ENCODE peak calls at places on chromosomes 16 and 17, in six cellular contexts. One of them, this sample, is unnamed.

GRCh38 chr17:78891406-78892061 is 11.5 kb downstream of the CEP295NL start:
- DNase-seq in nucleus accumbens: no peak
- DNase-seq in fibroblast of the aortic adventitia: no peak
- DNase-seq in effector CD4-positive, alpha-beta T cell: no peak
- DNase-seq in NCI-H146: no peak
- DNase-seq in iPS DF 19.7: no peak
- DNase-seq in this sample: no peak

GRCh38 chr16:1884155-1884760 is 12.3 kb upstream of the MEIOB start:
- DNase-seq in fibroblast of the aortic adventitia: no peak
- DNase-seq in NCI-H146: peak; percentile 58
- DNase-seq in nucleus accumbens: no peak
- DNase-seq in effector CD4-positive, alpha-beta T cell: no peak
- DNase-seq in iPS DF 19.7: no peak
- DNase-seq in this sample: no peak

GRCh38 chr16:29028457-29029167 is 43.8 kb downstream of the LAT start:
- DNase-seq in nucleus accumbens: no peak
- DNase-seq in iPS DF 19.7: no peak
- DNase-seq in fibroblast of the aortic adventitia: no peak
- DNase-seq in effector CD4-positive, alpha-beta T cell: no peak
- DNase-seq in NCI-H146: no peak
- DNase-seq in this sample: no peak

GRCh38 chr16:74169687-74170522 is 126.7 kb upstream of the PSMD7 start:
- DNase-seq in NCI-H146: no peak
- DNase-seq in iPS DF 19.7: no peak
- DNase-seq in fibroblast of the aortic adventitia: no peak
- DNase-seq in effector CD4-positive, alpha-beta T cell: no peak
- DNase-seq in nucleus accumbens: no peak
- DNase-seq in this sample: no peak

GRCh38 chr16:84806256-84806889 is 13.4 kb upstream of the CRISPLD2 start:
- DNase-seq in fibroblast of the aortic adventitia: peak; percentile 82
- DNase-seq in effector CD4-positive, alpha-beta T cell: no peak
- DNase-seq in NCI-H146: no peak
- DNase-seq in iPS DF 19.7: no peak
- DNase-seq in nucleus accumbens: no peak
- DNase-seq in this sample: peak; percentile 92

GRCh38 chr16:64251742-64252141 is 870.1 kb downstream of the CDH11 start:
- DNase-seq in effector CD4-positive, alpha-beta T cell: no peak
- DNase-seq in fibroblast of the aortic adventitia: no peak
- DNase-seq in nucleus accumbens: no peak
- DNase-seq in NCI-H146: no peak
- DNase-seq in iPS DF 19.7: no peak
- DNase-seq in this sample: no peak

GRCh38 chr16:13480801-13481200 is 439.2 kb upstream of the ERCC4 start:
- DNase-seq in fibroblast of the aortic adventitia: no peak
- DNase-seq in nucleus accumbens: no peak
- DNase-seq in NCI-H146: no peak
- DNase-seq in iPS DF 19.7: no peak
- DNase-seq in effector CD4-positive, alpha-beta T cell: no peak
- DNase-seq in this sample: no peak

GRCh38 chr16:85136213-85136704 is 24.0 kb upstream of the CIBAR2 start:
- DNase-seq in fibroblast of the aortic adventitia: no peak
- DNase-seq in NCI-H146: no peak
- DNase-seq in nucleus accumbens: no peak
- DNase-seq in iPS DF 19.7: no peak
- DNase-seq in effector CD4-positive, alpha-beta T cell: no peak
- DNase-seq in this sample: no peak

GRCh38 chr16:83002351-83003334 is 375.9 kb downstream of the CDH13 start:
- DNase-seq in effector CD4-positive, alpha-beta T cell: no peak
- DNase-seq in nucleus accumbens: no peak
- DNase-seq in iPS DF 19.7: no peak
- DNase-seq in NCI-H146: no peak
- DNase-seq in fibroblast of the aortic adventitia: peak; percentile 70
- DNase-seq in this sample: peak; percentile 56

GRCh38 chr17:45783593-45784292 is 377 bp upstream of the CRHR1 start:
- DNase-seq in fibroblast of the aortic adventitia: no peak
- DNase-seq in NCI-H146: peak; percentile 34
- DNase-seq in nucleus accumbens: no peak
- DNase-seq in effector CD4-positive, alpha-beta T cell: no peak
- DNase-seq in iPS DF 19.7: no peak
- DNase-seq in this sample: no peak

GRCh38 chr17:66466933-66467367 is 164.5 kb downstream of the PRKCA start:
- DNase-seq in fibroblast of the aortic adventitia: peak; percentile 99
- DNase-seq in nucleus accumbens: no peak
- DNase-seq in effector CD4-positive, alpha-beta T cell: no peak
- DNase-seq in NCI-H146: no peak
- DNase-seq in iPS DF 19.7: no peak
- DNase-seq in this sample: peak; percentile 100

GRCh38 chr17:28997811-28998210 is 8.0 kb downstream of the SEZ6 start:
- DNase-seq in nucleus accumbens: no peak
- DNase-seq in iPS DF 19.7: no peak
- DNase-seq in effector CD4-positive, alpha-beta T cell: no peak
- DNase-seq in NCI-H146: peak; percentile 86
- DNase-seq in fibroblast of the aortic adventitia: no peak
- DNase-seq in this sample: no peak

GRCh38 chr16:12964466-12964865 is 63.1 kb downstream of the SHISA9 start:
- DNase-seq in iPS DF 19.7: no peak
- DNase-seq in effector CD4-positive, alpha-beta T cell: no peak
- DNase-seq in NCI-H146: no peak
- DNase-seq in fibroblast of the aortic adventitia: no peak
- DNase-seq in nucleus accumbens: no peak
- DNase-seq in this sample: no peak

GRCh38 chr16:74753180-74753579 is 21.4 kb downstream of the FA2H start:
- DNase-seq in nucleus accumbens: no peak
- DNase-seq in iPS DF 19.7: no peak
- DNase-seq in effector CD4-positive, alpha-beta T cell: no peak
- DNase-seq in NCI-H146: no peak
- DNase-seq in fibroblast of the aortic adventitia: no peak
- DNase-seq in this sample: no peak

GRCh38 chr17:1124238-1124699 is 55.5 kb downstream of the ABR start:
- DNase-seq in fibroblast of the aortic adventitia: no peak
- DNase-seq in iPS DF 19.7: no peak
- DNase-seq in effector CD4-positive, alpha-beta T cell: no peak
- DNase-seq in NCI-H146: no peak
- DNase-seq in nucleus accumbens: no peak
- DNase-seq in this sample: no peak

GRCh38 chr17:64420143-64420670 is 28.7 kb upstream of the MILR1 start:
- DNase-seq in fibroblast of the aortic adventitia: peak; percentile 91
- DNase-seq in iPS DF 19.7: no peak
- DNase-seq in nucleus accumbens: no peak
- DNase-seq in NCI-H146: peak; percentile 55
- DNase-seq in effector CD4-positive, alpha-beta T cell: peak; percentile 33
- DNase-seq in this sample: peak; percentile 56

GRCh38 chr16:48432136-48432535 is 46.9 kb upstream of the SIAH1 start:
- DNase-seq in nucleus accumbens: no peak
- DNase-seq in iPS DF 19.7: peak; percentile 2
- DNase-seq in NCI-H146: no peak
- DNase-seq in effector CD4-positive, alpha-beta T cell: no peak
- DNase-seq in fibroblast of the aortic adventitia: no peak
- DNase-seq in this sample: no peak

GRCh38 chr17:4986403-4986802 is 1.1 kb downstream of the CAMTA2 start:
- DNase-seq in iPS DF 19.7: no peak
- DNase-seq in NCI-H146: peak; percentile 37
- DNase-seq in nucleus accumbens: no peak
- DNase-seq in effector CD4-positive, alpha-beta T cell: no peak
- DNase-seq in fibroblast of the aortic adventitia: no peak
- DNase-seq in this sample: no peak

GRCh38 chr16:69595127-69596036 is 29.6 kb downstream of the NFAT5 start:
- DNase-seq in iPS DF 19.7: no peak
- DNase-seq in effector CD4-positive, alpha-beta T cell: no peak
- DNase-seq in NCI-H146: no peak
- DNase-seq in nucleus accumbens: no peak
- DNase-seq in fibroblast of the aortic adventitia: peak; percentile 68
- DNase-seq in this sample: peak; percentile 53

This sample was measured in astrocyte.